ENCODE peak calls at places on chromosomes 1 and 21, in six cellular contexts. One of them, this sample, is unnamed.
A peak's percentile ranks its signal among the peaks of the same experiment; 100 is the strongest.

GRCh38 chr1:234914606-234915290 is 213.9 kb downstream of the TOMM20 start:
- DNase-seq in H1: no peak
- DNase-seq in K562: no peak
- DNase-seq in HCT116: no peak
- DNase-seq in SK-N-SH: no peak
- DNase-seq in HepG2: no peak
- DNase-seq in this sample: no peak

GRCh38 chr21:29501451-29501850 is 202.7 kb downstream of the BACH1 start:
- DNase-seq in H1: no peak
- DNase-seq in K562: no peak
- DNase-seq in HCT116: no peak
- DNase-seq in SK-N-SH: no peak
- DNase-seq in HepG2: no peak
- DNase-seq in this sample: no peak

GRCh38 chr1:197399691-197400521 is 131.9 kb downstream of the CRB1 start:
- DNase-seq in H1: no peak
- DNase-seq in K562: peak; percentile 35
- DNase-seq in HCT116: peak; percentile 74
- DNase-seq in SK-N-SH: peak; percentile 46
- DNase-seq in HepG2: peak; percentile 59
- DNase-seq in this sample: no peak

GRCh38 chr1:176416777-176417176 is 46.2 kb upstream of the PAPPA2 start:
- DNase-seq in H1: no peak
- DNase-seq in K562: no peak
- DNase-seq in HCT116: no peak
- DNase-seq in SK-N-SH: no peak
- DNase-seq in HepG2: no peak
- DNase-seq in this sample: no peak

GRCh38 chr1:158283965-158284364 is 5.8 kb upstream of the CD1C start:
- DNase-seq in H1: no peak
- DNase-seq in K562: no peak
- DNase-seq in HCT116: no peak
- DNase-seq in SK-N-SH: no peak
- DNase-seq in HepG2: no peak
- DNase-seq in this sample: no peak

GRCh38 chr1:19015476-19015875 is 59.0 kb upstream of the IFFO2 start:
- DNase-seq in H1: no peak
- DNase-seq in K562: no peak
- DNase-seq in HCT116: no peak
- DNase-seq in SK-N-SH: no peak
- DNase-seq in HepG2: no peak
- DNase-seq in this sample: no peak

GRCh38 chr1:103517380-103518047 is 8.0 kb upstream of the RNPC3 start:
- DNase-seq in H1: no peak
- DNase-seq in K562: no peak
- DNase-seq in HCT116: no peak
- DNase-seq in SK-N-SH: no peak
- DNase-seq in HepG2: no peak
- DNase-seq in this sample: no peak

GRCh38 chr1:165695011-165695410 is 3.4 kb downstream of the ALDH9A1 start:
- DNase-seq in H1: no peak
- DNase-seq in K562: no peak
- DNase-seq in HCT116: no peak
- DNase-seq in SK-N-SH: no peak
- DNase-seq in HepG2: no peak
- DNase-seq in this sample: no peak

GRCh38 chr1:11929849-11930248 is 3.6 kb upstream of the KIAA2013 start:
- DNase-seq in H1: no peak
- DNase-seq in K562: peak; percentile 31
- DNase-seq in HCT116: no peak
- DNase-seq in SK-N-SH: peak; percentile 79
- DNase-seq in HepG2: peak; percentile 62
- DNase-seq in this sample: no peak

GRCh38 chr1:185159966-185160365 is 3.0 kb downstream of the SWT1 start:
- DNase-seq in H1: no peak
- DNase-seq in K562: no peak
- DNase-seq in HCT116: no peak
- DNase-seq in SK-N-SH: no peak
- DNase-seq in HepG2: no peak
- DNase-seq in this sample: no peak

GRCh38 chr1:173269490-173270230 is 62.5 kb upstream of the TNFSF4 start:
- DNase-seq in H1: no peak
- DNase-seq in K562: no peak
- DNase-seq in HCT116: peak; percentile 37
- DNase-seq in SK-N-SH: peak; percentile 4
- DNase-seq in HepG2: no peak
- DNase-seq in this sample: no peak

GRCh38 chr1:118300808-118301207 is 115.8 kb upstream of the SPAG17 start:
- DNase-seq in H1: peak; percentile 3
- DNase-seq in K562: no peak
- DNase-seq in HCT116: no peak
- DNase-seq in SK-N-SH: no peak
- DNase-seq in HepG2: no peak
- DNase-seq in this sample: no peak

DNA sequence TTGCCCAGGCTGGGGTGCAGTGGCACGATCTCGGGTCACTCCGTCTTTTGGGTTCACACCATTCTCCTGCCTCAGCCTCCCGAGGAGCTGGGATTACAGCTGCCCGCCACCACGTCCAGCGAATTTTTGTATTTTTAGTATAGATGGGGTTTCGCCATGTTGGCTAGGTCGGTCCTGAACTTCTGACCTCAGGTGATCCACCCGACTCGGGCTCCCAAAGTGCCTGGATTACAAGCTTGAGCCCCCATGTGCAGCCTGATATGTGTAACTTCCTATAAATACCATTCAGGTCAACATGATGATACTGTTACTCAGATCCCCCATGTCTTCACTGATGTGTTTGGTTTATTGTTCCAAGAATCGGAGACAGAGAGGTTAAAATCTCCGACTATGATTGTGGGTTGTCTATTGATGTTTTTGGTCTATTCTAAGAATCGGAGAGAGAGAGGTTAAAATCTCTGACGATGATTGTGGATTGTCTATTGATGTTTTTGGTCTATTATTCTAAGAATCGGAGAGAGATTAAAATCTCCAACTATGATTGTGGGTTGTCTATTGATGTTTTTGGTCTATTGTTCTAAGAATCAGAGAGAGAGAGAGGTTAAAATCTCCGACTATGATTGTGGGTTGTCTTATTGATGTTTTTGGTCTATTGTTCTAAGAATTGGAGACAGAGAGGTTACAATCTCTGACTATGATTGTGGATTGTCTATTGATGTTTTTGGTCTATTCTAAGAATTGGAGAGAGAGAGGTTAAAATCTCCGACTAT is 17.0 kb downstream of the C1orf159 start:
- DNase-seq in H1: no peak
- DNase-seq in K562: no peak
- DNase-seq in HCT116: no peak
- DNase-seq in SK-N-SH: no peak
- DNase-seq in HepG2: no peak
- DNase-seq in this sample: no peak
- TF ChIP-seq JUND in H1: no peak
- TF ChIP-seq JUND in K562: no peak
- TF ChIP-seq JUND in HCT116: no peak
- TF ChIP-seq JUND in SK-N-SH: no peak
- TF ChIP-seq JUND in HepG2: no peak
- TF ChIP-seq JUND in this sample: no peak

DNA sequence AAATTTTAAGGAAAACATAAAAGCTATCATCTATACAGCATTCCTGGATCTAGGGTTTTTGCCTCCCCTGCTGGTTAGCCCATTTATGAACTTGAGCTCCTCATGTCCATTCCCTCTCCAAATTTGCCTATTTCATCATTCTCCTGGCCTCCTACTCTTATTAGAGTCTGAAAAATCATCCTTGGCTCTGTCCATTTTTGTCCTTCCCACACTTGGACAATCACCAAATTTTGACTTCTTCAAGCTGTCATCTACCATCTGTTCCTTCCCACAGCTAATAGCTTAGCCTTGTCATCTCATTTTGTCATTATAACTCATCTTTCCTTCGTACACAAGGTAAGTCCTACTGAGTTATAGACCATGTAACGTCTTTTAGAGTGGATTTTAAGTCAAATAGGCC is 2.2 kb upstream of the HENMT1 start:
- DNase-seq in H1: no peak
- DNase-seq in K562: no peak
- DNase-seq in HCT116: no peak
- DNase-seq in SK-N-SH: no peak
- DNase-seq in HepG2: no peak
- DNase-seq in this sample: no peak
- TF ChIP-seq JUND in H1: no peak
- TF ChIP-seq JUND in K562: no peak
- TF ChIP-seq JUND in HCT116: no peak
- TF ChIP-seq JUND in SK-N-SH: no peak
- TF ChIP-seq JUND in HepG2: no peak
- TF ChIP-seq JUND in this sample: no peak

GRCh38 chr21:44625756-44626155 is 1.1 kb upstream of the KRTAP10-9 start:
- DNase-seq in H1: no peak
- DNase-seq in K562: no peak
- DNase-seq in HCT116: no peak
- DNase-seq in SK-N-SH: no peak
- DNase-seq in HepG2: no peak
- DNase-seq in this sample: no peak
- TF ChIP-seq JUND in H1: no peak
- TF ChIP-seq JUND in K562: no peak
- TF ChIP-seq JUND in HCT116: no peak
- TF ChIP-seq JUND in SK-N-SH: no peak
- TF ChIP-seq JUND in HepG2: no peak
- TF ChIP-seq JUND in this sample: no peak

GRCh38 chr1:226660410-226661182 is 78.5 kb downstream of the ITPKB start:
- DNase-seq in H1: no peak
- DNase-seq in K562: no peak
- DNase-seq in HCT116: no peak
- DNase-seq in SK-N-SH: no peak
- DNase-seq in HepG2: no peak
- DNase-seq in this sample: no peak
- TF ChIP-seq JUND in H1: no peak
- TF ChIP-seq JUND in K562: no peak
- TF ChIP-seq JUND in HCT116: no peak
- TF ChIP-seq JUND in SK-N-SH: no peak
- TF ChIP-seq JUND in HepG2: no peak
- TF ChIP-seq JUND in this sample: no peak

DNA sequence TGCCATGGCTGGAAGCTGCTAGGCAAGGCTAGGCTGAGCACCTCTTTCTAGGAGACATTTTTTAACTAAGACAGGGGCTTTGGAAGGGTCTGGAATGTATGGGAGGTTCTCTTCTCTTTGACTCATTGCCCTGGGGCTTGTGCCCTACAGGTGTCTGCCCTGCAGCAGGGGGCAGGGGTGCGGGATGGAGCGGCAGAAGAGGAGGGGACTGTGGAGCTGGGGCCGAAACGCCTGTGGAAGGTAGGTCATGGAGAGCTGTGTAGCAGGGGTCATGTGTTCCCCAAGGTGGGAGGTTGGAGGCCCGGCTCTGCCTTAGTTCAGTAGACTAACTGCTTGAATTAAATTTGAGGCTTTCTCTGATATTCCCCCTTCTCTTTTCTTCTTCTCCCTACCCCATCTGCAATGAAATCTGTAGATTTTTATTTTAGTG is 18.3 kb downstream of the PPFIA4 start:
- DNase-seq in H1: no peak
- DNase-seq in K562: no peak
- DNase-seq in HCT116: no peak
- DNase-seq in SK-N-SH: no peak
- DNase-seq in HepG2: no peak
- DNase-seq in this sample: no peak
- TF ChIP-seq JUND in H1: no peak
- TF ChIP-seq JUND in K562: no peak
- TF ChIP-seq JUND in HCT116: no peak
- TF ChIP-seq JUND in SK-N-SH: no peak
- TF ChIP-seq JUND in HepG2: no peak
- TF ChIP-seq JUND in this sample: no peak

DNA sequence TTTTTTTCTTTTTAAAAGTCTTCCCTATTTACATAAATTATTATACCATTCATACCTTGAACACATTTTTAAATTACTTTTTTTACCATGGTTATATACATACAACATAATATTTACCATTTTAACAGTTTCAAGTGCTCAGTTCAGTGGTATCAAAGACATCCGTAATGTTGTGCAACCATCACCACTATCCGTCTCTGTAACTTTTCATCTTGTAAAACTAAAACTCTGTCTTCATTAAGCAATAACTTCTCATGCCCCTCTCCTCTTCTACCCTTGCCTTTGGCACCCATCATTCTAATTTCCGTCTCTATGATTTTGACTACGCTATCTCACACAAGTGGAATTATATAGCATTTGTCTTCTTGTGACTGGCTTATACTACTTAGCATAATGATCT is 689.6 kb upstream of the NCAM2 start:
- DNase-seq in H1: no peak
- DNase-seq in K562: no peak
- DNase-seq in HCT116: no peak
- DNase-seq in SK-N-SH: no peak
- DNase-seq in HepG2: no peak
- DNase-seq in this sample: no peak
- TF ChIP-seq JUND in H1: no peak
- TF ChIP-seq JUND in K562: no peak
- TF ChIP-seq JUND in HCT116: no peak
- TF ChIP-seq JUND in SK-N-SH: no peak
- TF ChIP-seq JUND in HepG2: no peak
- TF ChIP-seq JUND in this sample: no peak

This sample was measured in T47D.